ENCODE peak calls at places on chromosomes 5 and 9, in four cellular contexts. E is GM20000, Z is LoVo, G is GM04504. O is an unnamed sample.

GRCh38 chr5:176899946-176900782 is 1.0 kb upstream of the HK3 start:
- DNase-seq in E (no peak), Z (no peak), G (no peak), O (no peak)

GRCh38 chr5:32329395-32329834 is 16.7 kb upstream of the MTMR12 start:
- DNase-seq in E (peak; percentile 82), Z (peak; percentile 67), G (no peak), O (peak; percentile 64)

GRCh38 chr9:127035948-127036347 is 86.5 kb downstream of the ANGPTL2 start:
- DNase-seq in E (no peak), Z (no peak), G (no peak), O (no peak)

GRCh38 chr9:79189511-79189924 is 382.2 kb upstream of the TLE4 start:
- DNase-seq in E (no peak), Z (no peak), G (no peak), O (peak; percentile 88)

GRCh38 chr9:114677418-114677817 is 4.6 kb downstream of the TEX48 start:
- DNase-seq in E (no peak), Z (peak; percentile 90), G (peak; percentile 99), O (peak; percentile 100)

GRCh38 chr9:131405858-131406566 is 12.1 kb downstream of the PRRC2B start:
- DNase-seq in E (no peak), Z (no peak), G (no peak), O (no peak)

GRCh38 chr5:72510610-72511121 is 3.5 kb upstream of the ZNF366 start:
- DNase-seq in E (no peak), Z (no peak), G (peak; percentile 74), O (peak; percentile 89)

GRCh38 chr5:160354666-160355065 is 15.8 kb downstream of the C1QTNF2 start:
- DNase-seq in E (no peak), Z (no peak), G (no peak), O (no peak)

GRCh38 chr9:133928248-133928764 is 63.8 kb downstream of the VAV2 start:
- DNase-seq in E (no peak), Z (no peak), G (no peak), O (no peak)

GRCh38 chr5:6553986-6554385 is 78.9 kb downstream of the NSUN2 start:
- DNase-seq in E (no peak), Z (no peak), G (no peak), O (no peak)

O was measured in EL.